ENCODE peak calls at places on chromosomes 12 and 14, in six cellular contexts. One of them, this sample, is unnamed.

GRCh38 chr12:122022393-122023338 is 982 bp downstream of the BCL7A start:
- DNase-seq in colonic mucosa: peak
- DNase-seq in CD4-positive, alpha-beta T cell: peak
- DNase-seq in thyroid gland: peak
- DNase-seq in left lung: no peak
- DNase-seq in psoas muscle: no peak
- DNase-seq in this sample: peak

GRCh38 chr14:22542360-22542759 is 46.7 kb downstream of the DAD1 start:
- DNase-seq in psoas muscle: no peak
- DNase-seq in CD4-positive, alpha-beta T cell: no peak
- DNase-seq in left lung: no peak
- DNase-seq in colonic mucosa: no peak
- DNase-seq in thyroid gland: no peak
- DNase-seq in this sample: no peak

GRCh38 chr12:26265606-26266005 is 70.2 kb downstream of the SSPN start:
- DNase-seq in CD4-positive, alpha-beta T cell: no peak
- DNase-seq in colonic mucosa: no peak
- DNase-seq in left lung: no peak
- DNase-seq in psoas muscle: no peak
- DNase-seq in thyroid gland: no peak
- DNase-seq in this sample: no peak

GRCh38 chr14:100192250-100192671 is 32.8 kb upstream of the DEGS2 start:
- DNase-seq in colonic mucosa: peak
- DNase-seq in thyroid gland: peak
- DNase-seq in left lung: no peak
- DNase-seq in CD4-positive, alpha-beta T cell: no peak
- DNase-seq in psoas muscle: peak
- DNase-seq in this sample: peak

GRCh38 chr14:102951034-102951433 is 28.6 kb downstream of the AMN start:
- DNase-seq in psoas muscle: no peak
- DNase-seq in colonic mucosa: no peak
- DNase-seq in thyroid gland: no peak
- DNase-seq in CD4-positive, alpha-beta T cell: no peak
- DNase-seq in left lung: no peak
- DNase-seq in this sample: no peak

GRCh38 chr14:93720076-93720815 is 68.0 kb downstream of the PRIMA1 start:
- DNase-seq in left lung: no peak
- DNase-seq in colonic mucosa: no peak
- DNase-seq in CD4-positive, alpha-beta T cell: no peak
- DNase-seq in thyroid gland: no peak
- DNase-seq in psoas muscle: no peak
- DNase-seq in this sample: peak

GRCh38 chr14:99573000-99573330 is 31.0 kb downstream of the CCDC85C start:
- DNase-seq in thyroid gland: peak
- DNase-seq in colonic mucosa: no peak
- DNase-seq in psoas muscle: no peak
- DNase-seq in left lung: no peak
- DNase-seq in CD4-positive, alpha-beta T cell: no peak
- DNase-seq in this sample: no peak

GRCh38 chr14:81453166-81453766 is 53.1 kb upstream of the STON2 start:
- DNase-seq in CD4-positive, alpha-beta T cell: peak
- DNase-seq in psoas muscle: peak
- DNase-seq in thyroid gland: peak
- DNase-seq in left lung: no peak
- DNase-seq in colonic mucosa: peak
- DNase-seq in this sample: peak

GRCh38 chr14:28375295-28375694 is 391.3 kb upstream of the FOXG1 start:
- DNase-seq in colonic mucosa: no peak
- DNase-seq in psoas muscle: no peak
- DNase-seq in thyroid gland: no peak
- DNase-seq in left lung: no peak
- DNase-seq in CD4-positive, alpha-beta T cell: no peak
- DNase-seq in this sample: peak

GRCh38 chr12:118183155-118183554 is 47.2 kb downstream of the PEBP1 start:
- DNase-seq in CD4-positive, alpha-beta T cell: no peak
- DNase-seq in thyroid gland: no peak
- DNase-seq in left lung: no peak
- DNase-seq in psoas muscle: no peak
- DNase-seq in colonic mucosa: no peak
- DNase-seq in this sample: no peak

GRCh38 chr12:68223067-68223747 is 2.4 kb downstream of the IL26 start:
- DNase-seq in thyroid gland: peak
- DNase-seq in colonic mucosa: peak
- DNase-seq in psoas muscle: peak
- DNase-seq in CD4-positive, alpha-beta T cell: peak
- DNase-seq in left lung: peak
- DNase-seq in this sample: peak

GRCh38 chr12:3803865-3804472 is 51.1 kb upstream of the CRACR2A start:
- DNase-seq in colonic mucosa: peak
- DNase-seq in psoas muscle: peak
- DNase-seq in thyroid gland: peak
- DNase-seq in CD4-positive, alpha-beta T cell: peak
- DNase-seq in left lung: peak
- DNase-seq in this sample: peak

GRCh38 chr12:7176595-7176994 is 12.9 kb upstream of the PEX5 start:
- DNase-seq in CD4-positive, alpha-beta T cell: no peak
- DNase-seq in thyroid gland: no peak
- DNase-seq in colonic mucosa: no peak
- DNase-seq in left lung: no peak
- DNase-seq in psoas muscle: no peak
- DNase-seq in this sample: no peak

GRCh38 chr14:103905861-103906456 is 22.3 kb upstream of the TDRD9 start:
- DNase-seq in colonic mucosa: no peak
- DNase-seq in left lung: no peak
- DNase-seq in psoas muscle: no peak
- DNase-seq in CD4-positive, alpha-beta T cell: peak
- DNase-seq in thyroid gland: no peak
- DNase-seq in this sample: peak

GRCh38 chr12:84822541-84822940 is 90.1 kb downstream of the SLC6A15 start:
- DNase-seq in thyroid gland: no peak
- DNase-seq in psoas muscle: no peak
- DNase-seq in left lung: no peak
- DNase-seq in CD4-positive, alpha-beta T cell: no peak
- DNase-seq in colonic mucosa: no peak
- DNase-seq in this sample: no peak

GRCh38 chr12:57771271-57771872 is 533 bp downstream of the METTL1 start:
- DNase-seq in CD4-positive, alpha-beta T cell: peak
- DNase-seq in psoas muscle: peak
- DNase-seq in left lung: peak
- DNase-seq in thyroid gland: peak
- DNase-seq in colonic mucosa: peak
- DNase-seq in this sample: peak

GRCh38 chr12:81811066-81811777 is 52.1 kb upstream of the PPFIA2 start:
- DNase-seq in thyroid gland: no peak
- DNase-seq in psoas muscle: no peak
- DNase-seq in left lung: no peak
- DNase-seq in colonic mucosa: no peak
- DNase-seq in CD4-positive, alpha-beta T cell: no peak
- DNase-seq in this sample: peak

GRCh38 chr12:29634057-29634456 is 136.6 kb upstream of the OVCH1 start:
- DNase-seq in colonic mucosa: no peak
- DNase-seq in psoas muscle: no peak
- DNase-seq in CD4-positive, alpha-beta T cell: no peak
- DNase-seq in left lung: no peak
- DNase-seq in thyroid gland: no peak
- DNase-seq in this sample: no peak

GRCh38 chr12:3130053-3130805 is 53.0 kb downstream of the TSPAN9 start:
- DNase-seq in psoas muscle: no peak
- DNase-seq in left lung: no peak
- DNase-seq in colonic mucosa: no peak
- DNase-seq in CD4-positive, alpha-beta T cell: no peak
- DNase-seq in thyroid gland: no peak
- DNase-seq in this sample: no peak

GRCh38 chr12:9795945-9796344 is 31.3 kb upstream of the KLRF1 start:
- DNase-seq in psoas muscle: no peak
- DNase-seq in thyroid gland: no peak
- DNase-seq in CD4-positive, alpha-beta T cell: no peak
- DNase-seq in left lung: no peak
- DNase-seq in colonic mucosa: no peak
- DNase-seq in this sample: no peak

GRCh38 chr12:9798008-9798619 is 29.2 kb upstream of the KLRF1 start:
- DNase-seq in psoas muscle: no peak
- DNase-seq in colonic mucosa: peak
- DNase-seq in CD4-positive, alpha-beta T cell: peak
- DNase-seq in left lung: peak
- DNase-seq in thyroid gland: peak
- DNase-seq in this sample: peak

GRCh38 chr12:9796916-9797315 is 30.4 kb upstream of the KLRF1 start:
- DNase-seq in psoas muscle: no peak
- DNase-seq in left lung: no peak
- DNase-seq in colonic mucosa: no peak
- DNase-seq in CD4-positive, alpha-beta T cell: no peak
- DNase-seq in thyroid gland: no peak
- DNase-seq in this sample: no peak

GRCh38 chr12:9794484-9795063 is 32.7 kb upstream of the KLRF1 start:
- DNase-seq in left lung: no peak
- DNase-seq in thyroid gland: no peak
- DNase-seq in colonic mucosa: no peak
- DNase-seq in psoas muscle: no peak
- DNase-seq in CD4-positive, alpha-beta T cell: no peak
- DNase-seq in this sample: no peak

DNA sequence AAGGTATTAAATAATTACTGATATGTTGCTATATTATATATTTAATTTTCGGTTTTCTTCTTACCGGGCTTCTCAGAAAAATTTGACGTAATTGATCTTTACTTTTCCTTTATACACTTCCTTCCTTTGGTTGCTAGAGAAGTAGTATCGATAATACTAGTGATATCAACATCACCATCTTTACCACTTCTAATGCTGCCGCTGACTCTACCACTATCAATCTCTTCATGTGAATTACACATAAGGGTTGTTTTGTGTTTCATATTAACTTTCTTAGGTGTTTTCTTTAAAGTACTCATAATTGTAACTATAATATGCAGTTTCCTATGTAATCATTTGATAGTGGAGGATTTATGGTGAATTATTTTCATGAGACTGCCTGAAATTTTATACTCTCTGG is 30.9 kb upstream of the KLRF1 start:
- DNase-seq in colonic mucosa: no peak
- DNase-seq in thyroid gland: no peak
- DNase-seq in CD4-positive, alpha-beta T cell: no peak
- DNase-seq in psoas muscle: no peak
- DNase-seq in left lung: no peak
- DNase-seq in this sample: no peak
- H3K27ac ChIP-seq in colonic mucosa: no peak
- H3K27ac ChIP-seq in thyroid gland: no peak
- H3K27ac ChIP-seq in CD4-positive, alpha-beta T cell: no peak
- H3K27ac ChIP-seq in psoas muscle: no peak
- H3K27ac ChIP-seq in left lung: no peak
- H3K27ac ChIP-seq in this sample: no peak

DNA sequence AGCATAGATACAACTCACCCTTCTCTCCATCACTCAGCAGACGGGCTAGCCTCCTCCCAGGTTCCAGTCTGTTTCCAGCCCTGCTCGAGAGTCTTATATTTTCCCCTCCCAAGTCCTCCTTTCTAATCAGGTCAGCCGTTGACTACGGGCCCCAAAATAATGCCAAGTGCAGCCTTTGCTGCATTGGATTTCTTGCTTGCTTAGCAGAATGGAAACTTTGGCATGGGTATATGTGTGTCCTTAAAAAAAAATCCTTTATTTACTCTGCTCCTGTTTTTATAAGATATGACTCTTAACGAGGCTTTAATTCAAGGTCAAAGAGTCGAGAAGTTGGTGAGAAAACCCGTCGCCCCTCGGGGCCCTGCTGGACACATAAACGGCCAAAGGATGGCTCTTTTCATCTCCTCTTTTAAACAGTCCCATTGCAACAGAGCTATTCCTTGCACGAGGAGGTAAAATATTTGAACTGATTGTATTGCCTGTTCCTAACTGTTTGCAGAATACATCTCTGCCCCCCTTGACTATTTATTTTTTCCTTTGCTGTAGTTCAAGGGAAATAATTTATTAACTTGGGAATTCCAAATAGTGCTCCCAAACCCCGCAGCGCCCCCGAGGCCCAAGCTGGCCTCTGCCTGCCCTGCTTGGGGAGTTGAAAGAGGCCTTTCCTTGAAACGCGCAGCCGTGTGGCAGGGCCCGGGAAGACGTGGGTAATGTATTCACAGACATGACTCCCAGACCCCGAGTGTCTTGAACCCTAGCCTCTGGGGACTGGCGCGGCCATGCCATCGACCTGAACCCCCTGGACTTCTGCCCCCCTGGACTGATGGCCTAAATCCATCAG is 156.5 kb upstream of the MYL2 start:
- DNase-seq in psoas muscle: no peak
- DNase-seq in colonic mucosa: no peak
- DNase-seq in thyroid gland: no peak
- DNase-seq in CD4-positive, alpha-beta T cell: no peak
- DNase-seq in left lung: no peak
- DNase-seq in this sample: no peak
- H3K27ac ChIP-seq in psoas muscle: no peak
- H3K27ac ChIP-seq in colonic mucosa: no peak
- H3K27ac ChIP-seq in thyroid gland: no peak
- H3K27ac ChIP-seq in CD4-positive, alpha-beta T cell: no peak
- H3K27ac ChIP-seq in left lung: no peak
- H3K27ac ChIP-seq in this sample: no peak

GRCh38 chr12:131135311-131135785 is 181.6 kb downstream of the ADGRD1 start:
- DNase-seq in colonic mucosa: no peak
- DNase-seq in CD4-positive, alpha-beta T cell: no peak
- DNase-seq in psoas muscle: no peak
- DNase-seq in thyroid gland: no peak
- DNase-seq in left lung: no peak
- DNase-seq in this sample: no peak
- H3K27ac ChIP-seq in colonic mucosa: no peak
- H3K27ac ChIP-seq in CD4-positive, alpha-beta T cell: no peak
- H3K27ac ChIP-seq in psoas muscle: no peak
- H3K27ac ChIP-seq in thyroid gland: no peak
- H3K27ac ChIP-seq in left lung: no peak
- H3K27ac ChIP-seq in this sample: no peak

GRCh38 chr12:52179396-52179973 is 12.3 kb downstream of the KRT80 start:
- DNase-seq in thyroid gland: no peak
- DNase-seq in psoas muscle: no peak
- DNase-seq in CD4-positive, alpha-beta T cell: no peak
- DNase-seq in colonic mucosa: no peak
- DNase-seq in left lung: no peak
- DNase-seq in this sample: no peak
- H3K27ac ChIP-seq in thyroid gland: no peak
- H3K27ac ChIP-seq in psoas muscle: no peak
- H3K27ac ChIP-seq in CD4-positive, alpha-beta T cell: no peak
- H3K27ac ChIP-seq in colonic mucosa: no peak
- H3K27ac ChIP-seq in left lung: no peak
- H3K27ac ChIP-seq in this sample: no peak

GRCh38 chr14:39492267-39492666 is 60.0 kb upstream of the FBXO33 start:
- DNase-seq in thyroid gland: no peak
- DNase-seq in psoas muscle: no peak
- DNase-seq in left lung: no peak
- DNase-seq in colonic mucosa: no peak
- DNase-seq in CD4-positive, alpha-beta T cell: no peak
- DNase-seq in this sample: no peak

GRCh38 chr14:39488600-39488999 is 56.4 kb upstream of the FBXO33 start:
- DNase-seq in psoas muscle: no peak
- DNase-seq in colonic mucosa: no peak
- DNase-seq in left lung: no peak
- DNase-seq in CD4-positive, alpha-beta T cell: no peak
- DNase-seq in thyroid gland: no peak
- DNase-seq in this sample: peak

DNA sequence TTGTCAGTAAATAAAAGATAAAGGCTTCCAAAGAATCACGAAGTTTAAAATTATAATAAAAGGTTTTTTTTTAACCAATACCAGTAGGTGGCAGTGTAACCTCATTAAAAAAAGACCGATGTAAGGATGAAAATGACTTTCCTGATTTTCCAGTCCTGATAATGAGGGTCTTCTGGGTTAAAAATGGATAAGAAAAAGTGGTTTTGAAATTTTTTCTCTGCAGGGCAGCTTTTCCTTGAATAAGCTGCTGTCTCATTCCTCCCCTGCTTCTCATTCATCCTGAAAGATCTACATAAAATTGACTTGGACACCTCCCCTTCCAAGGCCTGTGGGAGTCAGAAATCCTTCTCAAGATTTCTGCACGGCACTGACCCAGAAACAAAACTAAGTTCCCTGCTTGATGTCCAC is 58.9 kb upstream of the FBXO33 start:
- DNase-seq in thyroid gland: peak
- DNase-seq in psoas muscle: no peak
- DNase-seq in left lung: no peak
- DNase-seq in colonic mucosa: no peak
- DNase-seq in CD4-positive, alpha-beta T cell: no peak
- DNase-seq in this sample: no peak
- H3K27ac ChIP-seq in thyroid gland: no peak
- H3K27ac ChIP-seq in psoas muscle: no peak
- H3K27ac ChIP-seq in left lung: no peak
- H3K27ac ChIP-seq in colonic mucosa: no peak
- H3K27ac ChIP-seq in CD4-positive, alpha-beta T cell: no peak
- H3K27ac ChIP-seq in this sample: peak

This sample was measured in endodermal cell.